ENCODE peak calls at places on chromosomes 4 and X, in four cellular contexts. V, D, M and K are unnamed samples. For H3K27me3, the result is how much of the 10 kb centered on the place peaks cover.

GRCh38 chr4:57214654-57215411 is 104.6 kb upstream of the IGFBP7 start:
- DNase-seq in M (no peak), D (no peak), V (no peak), K (no peak)

GRCh38 chr4:149549911-149550310 is 265.7 kb downstream of the IQCM start:
- DNase-seq in D (no peak), M (peak), V (peak), K (no peak)

GRCh38 chr4:184647391-184648101 is 1.7 kb downstream of the CASP3 start:
- DNase-seq in V (peak), D (no peak), M (no peak), K (no peak)

GRCh38 chr4:56668267-56668666 is 12.8 kb downstream of the HOPX start:
- DNase-seq in M (peak), V (no peak), D (no peak), K (no peak)

GRCh38 chr4:99763635-99764101 is 53.0 kb upstream of the DAPP1 start:
- DNase-seq in D (no peak), V (peak), M (no peak), K (no peak)

GRCh38 chrX:97132654-97133415 is 249.1 kb downstream of the RPA4 start:
- DNase-seq in M (no peak), V (no peak), D (no peak), K (no peak)

GRCh38 chr4:87633239-87633638 is 16.8 kb upstream of the DMP1 start:
- DNase-seq in V (peak), M (no peak), D (no peak), K (no peak)

GRCh38 chrX:38312436-38312835 is 14.9 kb downstream of the RPGR start:
- DNase-seq in V (peak), M (no peak), D (no peak), K (no peak)

GRCh38 chr4:26141916-26142638 is 178.7 kb upstream of the RBPJ start:
- DNase-seq in V (peak), M (no peak), D (no peak), K (peak)

GRCh38 chrX:56248492-56248891 is 16.3 kb downstream of the KLF8 start:
- DNase-seq in V (peak), D (peak), M (peak), K (peak)

GRCh38 chrX:5957506-5957905 is 271.2 kb downstream of the NLGN4X start:
- DNase-seq in M (no peak), D (no peak), V (peak), K (no peak)

GRCh38 chr4:53937327-53937726 is 127.1 kb downstream of the CHIC2 start:
- DNase-seq in M (no peak), V (no peak), D (no peak), K (no peak)

GRCh38 chr4:95165926-95166524 is 382.7 kb downstream of the UNC5C start:
- DNase-seq in D (peak), M (peak), V (peak), K (no peak)

GRCh38 chr4:116959045-116959444 is 126.3 kb downstream of the TRAM1L1 start:
- DNase-seq in D (no peak), V (no peak), M (no peak), K (no peak)

GRCh38 chr4:6332042-6332668 is 62.5 kb downstream of the WFS1 start:
- DNase-seq in D (no peak), M (peak), V (no peak), K (no peak)

GRCh38 chr4:31592293-31592692 is 872.1 kb downstream of the PCDH7 start:
- DNase-seq in M (no peak), D (no peak), V (no peak), K (no peak)

GRCh38 chr4:111641813-111642579 is 503.3 kb upstream of the FAM241A start:
- DNase-seq in M (peak), D (peak), V (peak), K (peak)

GRCh38 chr4:55284331-55284730 is 61.7 kb upstream of the SRD5A3 start:
- DNase-seq in D (no peak), M (no peak), V (no peak), K (no peak)

GRCh38 chr4:124973716-124974115 is 261.2 kb upstream of the ANKRD50 start:
- DNase-seq in V (no peak), D (no peak), M (no peak), K (no peak)

GRCh38 chr4:137360701-137361213 is 171.5 kb downstream of the PCDH18 start:
- DNase-seq in M (no peak), V (no peak), D (no peak), K (no peak)

GRCh38 chr4:4694812-4695211 is 153.0 kb upstream of the STX18 start:
- DNase-seq in D (no peak), M (no peak), V (no peak), K (no peak)

GRCh38 chr4:26858035-26858918 is 2.4 kb upstream of the STIM2 start:
- DNase-seq in D (no peak), V (no peak), M (no peak), K (no peak)

GRCh38 chr4:176988226-176988625 is 195.5 kb upstream of the VEGFC start:
- DNase-seq in D (no peak), M (no peak), V (peak), K (no peak)

GRCh38 chrX:26253526-26253925 is 37.6 kb downstream of the MAGEB5 start:
- DNase-seq in M (no peak), D (no peak), V (no peak), K (no peak)

GRCh38 chrX:15854080-15854655 is 445 bp downstream of the AP1S2 start:
- DNase-seq in D (peak), M (peak), V (no peak), K (peak)

GRCh38 chr4:6907658-6908191 is 1.9 kb upstream of the TBC1D14 start:
- DNase-seq in M (peak), D (peak), V (no peak), K (peak)

GRCh38 chrX:132769609-132770008 is 188.8 kb downstream of the HS6ST2 start:
- DNase-seq in V (no peak), M (no peak), D (no peak), K (no peak)

GRCh38 chrX:132766452-132766851 is 192.0 kb downstream of the HS6ST2 start:
- DNase-seq in M (no peak), V (no peak), D (no peak), K (no peak)
- H3K27me3 ChIP-seq in M (half or more), V (under half), D (under half), K (under half)

DNA sequence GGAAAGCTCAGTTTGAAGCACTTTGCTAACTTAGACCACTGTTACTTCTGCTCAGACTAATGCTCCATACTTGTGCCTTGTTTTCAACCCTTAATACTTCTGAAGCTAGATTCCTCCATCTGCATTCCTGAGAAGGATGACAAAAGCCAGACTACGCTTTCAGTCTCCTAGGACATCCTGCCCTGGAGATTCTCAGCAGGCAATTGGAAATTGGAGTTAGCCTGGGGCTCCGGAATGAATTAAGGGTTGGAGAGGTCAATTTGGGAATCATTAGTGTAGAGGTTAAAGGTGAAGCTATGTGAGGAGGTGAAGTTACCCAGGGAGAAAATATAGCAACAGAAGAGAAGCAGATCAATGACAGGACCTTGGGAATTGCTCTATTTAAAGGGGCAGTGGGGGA is 215.9 kb upstream of the MBNL3 start:
- DNase-seq in M (no peak), D (no peak), V (no peak), K (no peak)
- TF ChIP-seq CTCF in M (no peak), D (no peak), V (no peak), K (no peak)

DNA sequence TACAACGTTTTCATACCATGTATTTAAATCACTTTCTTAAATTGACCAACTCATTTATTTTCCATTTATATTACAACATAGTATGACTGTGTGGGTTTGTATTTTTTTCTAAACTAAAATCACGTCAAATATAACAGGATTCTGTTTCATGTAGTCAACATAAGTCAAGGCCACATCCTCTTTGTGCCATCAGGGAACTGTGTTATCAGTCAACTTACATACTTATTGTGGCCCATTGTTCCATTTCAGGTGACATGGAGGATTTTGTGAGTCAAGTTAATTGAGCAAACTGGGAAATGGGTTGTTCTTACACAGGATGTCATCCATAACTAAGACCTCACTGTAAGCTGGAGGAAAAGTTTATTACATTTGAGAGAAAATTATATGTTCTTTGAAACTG is 35.9 kb downstream of the STK26 start:
- DNase-seq in D (no peak), V (no peak), M (no peak), K (no peak)
- H3K27me3 ChIP-seq in D (under half), V (under half), M (under half), K (under half)

DNA sequence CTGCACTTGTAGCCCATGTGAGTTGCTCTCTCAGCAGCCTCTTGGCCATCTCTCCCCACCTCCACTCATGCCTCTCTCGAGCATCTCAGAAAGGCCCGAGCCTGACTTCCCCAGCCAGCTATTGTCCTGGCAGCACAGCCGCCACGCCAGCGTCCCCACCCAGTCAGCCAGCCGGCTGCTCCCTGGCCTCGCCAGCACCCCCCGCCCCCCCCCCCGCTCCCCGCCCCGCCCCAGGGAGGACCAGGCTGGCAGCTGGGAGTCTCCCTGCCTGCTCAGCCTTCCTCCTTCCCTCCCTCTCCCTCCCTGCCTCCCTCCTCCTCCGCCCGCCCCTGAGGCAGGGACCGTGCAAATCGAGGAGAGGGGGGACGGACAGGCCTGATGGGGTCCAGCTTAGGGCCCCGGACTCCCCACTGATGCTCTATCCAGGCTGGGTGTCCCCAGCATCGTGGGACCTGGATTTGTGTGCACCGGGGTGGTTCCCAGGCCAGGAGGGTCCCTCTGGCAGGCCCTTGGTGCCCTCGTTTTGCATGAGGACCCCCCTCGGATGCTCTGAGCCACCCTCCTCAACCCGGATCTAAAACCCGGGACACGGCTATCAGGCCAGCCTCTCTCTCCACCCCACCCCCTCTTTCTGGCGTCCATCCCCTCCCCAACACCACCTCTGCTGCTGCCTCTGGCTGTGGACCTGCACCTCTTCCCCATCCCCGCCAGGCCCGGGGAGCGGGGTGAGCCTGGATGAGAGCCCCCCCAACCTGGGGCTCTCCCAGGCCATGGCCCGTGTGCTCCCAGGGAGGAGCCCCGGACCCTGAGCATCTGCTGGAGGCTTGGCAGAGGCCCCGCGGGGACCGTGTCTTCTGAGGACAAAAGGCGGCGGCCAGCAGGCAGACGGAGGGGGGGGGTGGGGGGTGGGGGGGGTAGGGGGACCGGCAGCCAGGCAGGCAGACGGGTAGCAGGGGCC is at the start of gene GPR173:
- DNase-seq in M (peak), V (peak), D (peak), K (peak)
- TF ChIP-seq CTCF in M (no peak), V (no peak), D (no peak), K (no peak)

GRCh38 chrX:40148189-40148438 is 50.4 kb upstream of the BCOR start:
- DNase-seq in D (no peak), M (no peak), V (no peak), K (no peak)

GRCh38 chrX:40145670-40146470 is 48.1 kb upstream of the BCOR start:
- DNase-seq in D (no peak), V (no peak), M (no peak), K (no peak)

GRCh38 chrX:40147399-40148188 is 49.8 kb upstream of the BCOR start:
- DNase-seq in V (no peak), D (no peak), M (no peak), K (no peak)

GRCh38 chrX:40145001-40145631 is 47.4 kb upstream of the BCOR start:
- DNase-seq in V (no peak), D (peak), M (peak), K (no peak)

DNA sequence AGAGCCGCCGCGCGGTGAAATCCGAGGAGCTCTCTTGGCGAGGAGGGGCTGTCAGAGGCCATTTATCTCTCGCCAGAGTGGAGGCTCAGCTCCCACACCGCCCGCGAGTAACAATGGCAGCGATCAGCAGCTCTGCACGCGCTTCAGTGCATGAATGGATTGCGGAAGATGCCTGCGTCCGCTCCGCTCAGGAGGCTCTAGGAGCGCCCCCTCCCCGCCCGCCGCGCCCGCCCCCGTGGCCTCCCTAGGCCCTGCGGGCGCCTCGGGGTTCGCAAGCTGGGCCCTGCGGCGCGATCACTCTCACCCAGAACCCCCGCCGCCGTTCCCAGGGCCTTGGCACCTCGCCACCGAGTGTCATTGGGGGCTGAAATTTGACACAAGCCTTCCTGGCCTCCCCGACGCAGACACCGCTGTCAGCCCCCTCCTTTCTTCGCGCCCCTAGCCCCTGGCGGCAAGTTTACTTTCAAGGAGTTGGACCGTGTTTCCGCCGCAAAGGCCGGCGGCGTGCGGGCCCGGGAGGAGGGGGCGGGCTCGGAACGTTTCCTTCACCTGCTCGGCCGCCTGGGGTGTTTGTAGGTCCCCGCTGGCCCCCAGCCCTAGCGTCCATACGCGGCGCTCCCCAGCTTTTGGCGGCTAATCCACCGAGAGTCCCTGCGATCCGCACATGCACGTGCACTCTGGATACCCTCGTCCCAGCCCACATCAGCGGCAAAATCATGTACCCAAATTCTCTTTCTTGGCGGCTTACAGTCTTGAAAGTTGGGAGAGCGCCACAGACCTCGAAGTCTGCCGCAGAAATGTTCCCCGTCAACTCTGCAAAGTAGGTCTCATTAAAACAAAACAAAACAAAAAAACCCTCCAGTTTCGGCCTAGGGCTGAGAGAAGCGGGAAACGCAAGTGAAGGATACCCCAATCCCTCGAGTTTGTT is 49.0 kb upstream of the BCOR start:
- DNase-seq in D (peak), V (peak), M (no peak), K (peak)
- H3K27me3 ChIP-seq in D (under half), V (under half), M (half or more), K (under half)

GRCh38 chrX:73446831-73447230 is at the start of gene CDX4:
- DNase-seq in D (no peak), M (no peak), V (no peak), K (no peak)
- TF ChIP-seq CTCF in D (no peak), M (no peak), V (no peak), K (no peak)